ENCODE peak calls at places on chromosomes 12 and 14, in eight cellular contexts. J, D, W, Y, C, Z, U and F are unnamed samples.

GRCh38 chr12:7042847-7043246 is 17.7 kb upstream of the C1S start:
- DNase-seq in U (no peak), W (peak; percentile 4), D (no peak), Z (no peak), C (peak; percentile 62), Y (no peak), J (no peak), F (peak; percentile 29)

GRCh38 chr14:68468437-68469207 is 324.2 kb downstream of the ZFP36L1 start:
- DNase-seq in C (no peak), Y (no peak), W (no peak), U (no peak), D (peak; percentile 42), Z (no peak), J (peak; percentile 75), F (no peak)

GRCh38 chr12:6873094-6874006 is at the start of gene SPSB2:
- DNase-seq in C (peak; percentile 94), J (peak; percentile 100), U (peak; percentile 74), W (peak; percentile 95), D (peak; percentile 99), Z (peak; percentile 100), Y (peak; percentile 99), F (peak; percentile 93)

GRCh38 chr12:55126106-55126505 is at the start of gene OR9K2:
- DNase-seq in D (no peak), Z (no peak), U (no peak), Y (no peak), J (no peak), W (no peak), C (no peak), F (no peak)

GRCh38 chr14:34629657-34630529 is at the start of gene SNX6:
- DNase-seq in Z (peak; percentile 85), D (peak; percentile 76), Y (peak; percentile 82), U (peak; percentile 17), W (peak; percentile 75), J (peak; percentile 91), C (peak; percentile 72), F (peak; percentile 49)

GRCh38 chr12:99455350-99456037 is 192.1 kb upstream of the GARIN6 start:
- DNase-seq in C (no peak), Y (no peak), J (no peak), Z (no peak), W (no peak), U (peak; percentile 86), D (no peak), F (no peak)

GRCh38 chr14:81303258-81303935 is 82.6 kb upstream of the GTF2A1 start:
- DNase-seq in C (no peak), J (peak; percentile 56), U (no peak), W (no peak), Z (peak; percentile 86), D (peak; percentile 14), Y (peak; percentile 70), F (no peak)

GRCh38 chr12:4862809-4863208 is 46.9 kb upstream of the KCNA1 start:
- DNase-seq in Y (no peak), W (no peak), J (no peak), U (no peak), Z (no peak), D (no peak), C (no peak), F (no peak)

GRCh38 chr12:56118688-56119045 is 601 bp downstream of the ZC3H10 start:
- DNase-seq in C (no peak), Z (no peak), U (no peak), J (no peak), Y (no peak), W (no peak), D (no peak), F (no peak)

GRCh38 chr14:33118653-33119052 is 180.0 kb downstream of the NPAS3 start:
- DNase-seq in U (no peak), D (no peak), W (no peak), Z (no peak), C (no peak), Y (no peak), J (no peak), F (peak; percentile 51)

GRCh38 chr12:128783129-128783574 is 40.6 kb downstream of the SLC15A4 start:
- DNase-seq in U (no peak), Y (no peak), D (no peak), C (no peak), Z (no peak), W (no peak), J (peak; percentile 82), F (no peak)

GRCh38 chr12:96246926-96247566 is 52.9 kb downstream of the ELK3 start:
- DNase-seq in U (no peak), J (peak; percentile 41), Z (no peak), Y (no peak), W (no peak), C (no peak), D (no peak), F (no peak)

GRCh38 chr12:95805864-95806669 is 15.5 kb upstream of the NTN4 start:
- DNase-seq in W (no peak), C (peak; percentile 98), J (no peak), Y (no peak), D (no peak), Z (no peak), U (peak; percentile 93), F (no peak)

GRCh38 chr12:130770413-130771028 is 54.4 kb upstream of the RIMBP2 start:
- DNase-seq in J (no peak), Z (no peak), Y (no peak), D (no peak), U (no peak), W (no peak), C (no peak), F (no peak)

GRCh38 chr14:93332032-93332852 is 594 bp downstream of the BTBD7 start:
- DNase-seq in D (peak; percentile 46), Z (peak; percentile 74), U (peak; percentile 53), Y (peak; percentile 52), W (peak; percentile 19), J (no peak), C (peak; percentile 28), F (peak; percentile 59)

GRCh38 chr12:57216014-57216891 is at the start of gene NXPH4:
- DNase-seq in Y (no peak), D (peak; percentile 47), U (no peak), Z (peak; percentile 63), J (peak; percentile 78), C (no peak), W (peak; percentile 23), F (peak; percentile 71)

GRCh38 chr12:49923878-49924610 is 20.3 kb upstream of the FAIM2 start:
- DNase-seq in D (no peak), W (no peak), J (no peak), U (no peak), C (no peak), Y (no peak), Z (no peak), F (no peak)

GRCh38 chr14:20198991-20199390 is 8.3 kb downstream of the OR11G2 start:
- DNase-seq in W (no peak), C (no peak), Z (no peak), D (no peak), Y (no peak), J (no peak), U (no peak), F (no peak)

GRCh38 chr14:66696326-66696725 is 188.4 kb downstream of the GPHN start:
- DNase-seq in C (no peak), Z (no peak), J (no peak), D (no peak), W (no peak), Y (no peak), U (no peak), F (no peak)

GRCh38 chr14:95524706-95525512 is 8.5 kb upstream of the SYNE3 start:
- DNase-seq in C (no peak), J (peak; percentile 54), D (no peak), Z (no peak), Y (no peak), W (no peak), U (no peak), F (no peak)